ENCODE peak calls at places on chromosome 21, in five cellular contexts. One of them, this sample, is unnamed.

GRCh38 chr21:46021398-46021797 is 39.8 kb downstream of the COL6A1 start:
- DNase-seq in body of pancreas: no peak
- DNase-seq in H4: no peak
- DNase-seq in NAMALWA: no peak
- DNase-seq in gastrocnemius medialis: no peak
- DNase-seq in this sample: no peak

GRCh38 chr21:26501622-26502021 is 71.5 kb downstream of the CYYR1 start:
- DNase-seq in body of pancreas: no peak
- DNase-seq in H4: no peak
- DNase-seq in NAMALWA: no peak
- DNase-seq in gastrocnemius medialis: no peak
- DNase-seq in this sample: no peak

GRCh38 chr21:14273736-14274538 is 58.0 kb downstream of the RBM11 start:
- DNase-seq in body of pancreas: peak
- DNase-seq in H4: no peak
- DNase-seq in NAMALWA: no peak
- DNase-seq in gastrocnemius medialis: no peak
- DNase-seq in this sample: no peak

GRCh38 chr21:46127239-46128105 is 27.9 kb downstream of the FTCD start:
- DNase-seq in body of pancreas: peak
- DNase-seq in H4: no peak
- DNase-seq in NAMALWA: no peak
- DNase-seq in gastrocnemius medialis: no peak
- DNase-seq in this sample: no peak

GRCh38 chr21:45530423-45531113 is 11.7 kb downstream of the SLC19A1 start:
- DNase-seq in body of pancreas: peak
- DNase-seq in H4: no peak
- DNase-seq in NAMALWA: no peak
- DNase-seq in gastrocnemius medialis: no peak
- DNase-seq in this sample: no peak

GRCh38 chr21:26194326-26194725 is 23.8 kb upstream of the APP start:
- DNase-seq in body of pancreas: no peak
- DNase-seq in H4: no peak
- DNase-seq in NAMALWA: no peak
- DNase-seq in gastrocnemius medialis: no peak
- DNase-seq in this sample: no peak

GRCh38 chr21:42013338-42013737 is 3.2 kb upstream of the ZBTB21 start:
- DNase-seq in body of pancreas: no peak
- DNase-seq in H4: no peak
- DNase-seq in NAMALWA: no peak
- DNase-seq in gastrocnemius medialis: no peak
- DNase-seq in this sample: no peak

GRCh38 chr21:34844033-34844923 is 175.5 kb downstream of the CLIC6 start:
- DNase-seq in body of pancreas: peak
- DNase-seq in H4: no peak
- DNase-seq in NAMALWA: no peak
- DNase-seq in gastrocnemius medialis: peak
- DNase-seq in this sample: no peak

GRCh38 chr21:44706026-44706705 is 5.2 kb downstream of the TSPEAR start:
- DNase-seq in body of pancreas: no peak
- DNase-seq in H4: no peak
- DNase-seq in NAMALWA: no peak
- DNase-seq in gastrocnemius medialis: no peak
- DNase-seq in this sample: no peak

GRCh38 chr21:46111193-46111571 is 13.3 kb downstream of the COL6A2 start:
- DNase-seq in body of pancreas: peak
- DNase-seq in H4: no peak
- DNase-seq in NAMALWA: no peak
- DNase-seq in gastrocnemius medialis: no peak
- DNase-seq in this sample: no peak

GRCh38 chr21:16002872-16003466 is 273.2 kb downstream of the USP25 start:
- DNase-seq in body of pancreas: no peak
- DNase-seq in H4: no peak
- DNase-seq in NAMALWA: peak
- DNase-seq in gastrocnemius medialis: no peak
- DNase-seq in this sample: peak

GRCh38 chr21:44820851-44821250 is 3.0 kb upstream of the SUMO3 start:
- DNase-seq in body of pancreas: no peak
- DNase-seq in H4: no peak
- DNase-seq in NAMALWA: no peak
- DNase-seq in gastrocnemius medialis: no peak
- DNase-seq in this sample: peak

GRCh38 chr21:45985471-45986315 is 4.1 kb downstream of the COL6A1 start:
- DNase-seq in body of pancreas: peak
- DNase-seq in H4: no peak
- DNase-seq in NAMALWA: no peak
- DNase-seq in gastrocnemius medialis: no peak
- DNase-seq in this sample: no peak

GRCh38 chr21:41761211-41762181 is 5.4 kb downstream of the RIPK4 start:
- DNase-seq in body of pancreas: peak
- DNase-seq in H4: peak
- DNase-seq in NAMALWA: no peak
- DNase-seq in gastrocnemius medialis: peak
- DNase-seq in this sample: peak

GRCh38 chr21:14591882-14592281 is 45.8 kb upstream of the SAMSN1 start:
- DNase-seq in body of pancreas: peak
- DNase-seq in H4: no peak
- DNase-seq in NAMALWA: no peak
- DNase-seq in gastrocnemius medialis: no peak
- DNase-seq in this sample: no peak

GRCh38 chr21:38861989-38862683 is 56.4 kb downstream of the ETS2 start:
- DNase-seq in body of pancreas: no peak
- DNase-seq in H4: no peak
- DNase-seq in NAMALWA: peak
- DNase-seq in gastrocnemius medialis: no peak
- DNase-seq in this sample: no peak

GRCh38 chr21:44846485-44847260 is 26.8 kb downstream of the PTTG1IP start:
- DNase-seq in body of pancreas: peak
- DNase-seq in H4: no peak
- DNase-seq in NAMALWA: no peak
- DNase-seq in gastrocnemius medialis: no peak
- DNase-seq in this sample: peak